ENCODE peak calls at places on chromosomes 16 and 17, in nine cellular contexts. L is fibroblast of lung, U is PC-3, Y is neural progenitor cell, J is neuronal stem cell, N is mesendoderm, M is mammary epithelial cell, P is adipocyte, I is GM23248. X is an unnamed sample.

GRCh38 chr17:50482516-50482915 is 3.9 kb downstream of the RSAD1 start:
- DNase-seq in L (peak; percentile 96), U (peak; percentile 98), Y (peak; percentile 85), J (peak; percentile 76), N (peak; percentile 96), M (peak; percentile 86), P (peak; percentile 97), I (peak; percentile 99), X (no peak)

GRCh38 chr16:85169333-85170065 is 57.2 kb upstream of the CIBAR2 start:
- DNase-seq in L (peak; percentile 62), U (no peak), Y (peak; percentile 71), J (no peak), N (peak; percentile 44), M (peak; percentile 27), P (peak; percentile 65), I (peak; percentile 70), X (no peak)

GRCh38 chr17:41527076-41528023 is 758 bp downstream of the KRT19 start:
- DNase-seq in L (no peak), U (no peak), Y (peak; percentile 64), J (peak; percentile 26), N (peak; percentile 51), M (no peak), P (peak; percentile 37), I (peak; percentile 19), X (no peak)

GRCh38 chr16:85637808-85638186 is 24.7 kb downstream of the GSE1 start:
- DNase-seq in L (no peak), U (no peak), Y (no peak), J (no peak), N (no peak), M (no peak), P (no peak), I (no peak), X (no peak)

GRCh38 chr17:14396542-14396941 is 95.7 kb downstream of the HS3ST3B1 start:
- DNase-seq in L (peak; percentile 1), U (no peak), Y (peak; percentile 43), J (no peak), N (peak; percentile 44), M (no peak), P (peak; percentile 24), I (peak; percentile 80), X (no peak)

GRCh38 chr17:27569257-27569722 is 61.7 kb upstream of the LGALS9 start:
- DNase-seq in L (no peak), U (peak; percentile 31), Y (peak; percentile 66), J (peak; percentile 18), N (peak; percentile 93), M (no peak), P (peak; percentile 31), I (peak; percentile 54), X (no peak)

GRCh38 chr16:79864032-79864780 is 263.7 kb upstream of the MAF start:
- DNase-seq in L (no peak), U (no peak), Y (no peak), J (no peak), N (no peak), M (no peak), P (no peak), I (no peak), X (no peak)

GRCh38 chr16:83624436-83625120 is 183.2 kb upstream of the HSBP1 start:
- DNase-seq in L (no peak), U (no peak), Y (no peak), J (no peak), N (no peak), M (no peak), P (no peak), I (no peak), X (no peak)

GRCh38 chr16:84266451-84266850 is 26.6 kb upstream of the KCNG4 start:
- DNase-seq in L (peak; percentile 58), U (peak; percentile 51), Y (peak; percentile 85), J (peak; percentile 70), N (peak; percentile 94), M (peak; percentile 44), P (peak; percentile 37), I (peak; percentile 62), X (no peak)

GRCh38 chr16:7422489-7422888 is 89.8 kb downstream of the RBFOX1 start:
- DNase-seq in L (no peak), U (no peak), Y (no peak), J (no peak), N (no peak), M (no peak), P (no peak), I (no peak), X (no peak)

GRCh38 chr17:30599424-30600061 is 122.3 kb downstream of the GOSR1 start:
- DNase-seq in L (no peak), U (no peak), Y (no peak), J (no peak), N (no peak), M (no peak), P (no peak), I (no peak), X (no peak)

GRCh38 chr17:50461550-50462132 is 7.0 kb downstream of the CHAD start:
- DNase-seq in L (no peak), U (no peak), Y (no peak), J (no peak), N (no peak), M (no peak), P (no peak), I (no peak), X (no peak)

GRCh38 chr16:50313596-50314483 is 47.5 kb downstream of the ADCY7 start:
- DNase-seq in L (peak; percentile 76), U (no peak), Y (no peak), J (no peak), N (peak; percentile 68), M (no peak), P (no peak), I (peak; percentile 97), X (no peak)

GRCh38 chr17:77441130-77441920 is 300.6 kb downstream of the SEC14L1 start:
- DNase-seq in L (no peak), U (no peak), Y (no peak), J (no peak), N (no peak), M (no peak), P (no peak), I (no peak), X (peak; percentile 51)

GRCh38 chr16:49600976-49601375 is 227.4 kb downstream of the C16orf78 start:
- DNase-seq in L (no peak), U (no peak), Y (no peak), J (no peak), N (no peak), M (no peak), P (no peak), I (no peak), X (no peak)

GRCh38 chr16:85878875-85879274 is 20.1 kb upstream of the IRF8 start:
- DNase-seq in L (peak; percentile 69), U (peak; percentile 34), Y (peak; percentile 22), J (no peak), N (peak; percentile 60), M (peak; percentile 57), P (peak; percentile 68), I (peak; percentile 77), X (no peak)

GRCh38 chr16:22784690-22785214 is 29.2 kb upstream of the HS3ST2 start:
- DNase-seq in L (no peak), U (no peak), Y (no peak), J (no peak), N (no peak), M (peak; percentile 50), P (no peak), I (no peak), X (no peak)
- H3K4me3 ChIP-seq in L (no peak overlapping the region), U (no peak overlapping the region), Y (no peak overlapping the region), J (no peak overlapping the region), N (no peak overlapping the region), M (no peak overlapping the region), P (no peak overlapping the region), I (no peak overlapping the region), X (no peak overlapping the region)

GRCh38 chr16:69927056-69927757 is 23.9 kb upstream of the CLEC18A start:
- DNase-seq in L (peak; percentile 87), U (no peak), Y (no peak), J (no peak), N (no peak), M (no peak), P (no peak), I (peak; percentile 77), X (no peak)
- H3K9ac ChIP-seq in L (peak overlapping the region; percentile 61), U (no peak overlapping the region), Y (no peak overlapping the region), J (no peak overlapping the region), N (no peak overlapping the region), M (no peak overlapping the region), P (peak overlapping the region; percentile 25), I (peak overlapping the region; percentile 55), X (no peak overlapping the region)

DNA sequence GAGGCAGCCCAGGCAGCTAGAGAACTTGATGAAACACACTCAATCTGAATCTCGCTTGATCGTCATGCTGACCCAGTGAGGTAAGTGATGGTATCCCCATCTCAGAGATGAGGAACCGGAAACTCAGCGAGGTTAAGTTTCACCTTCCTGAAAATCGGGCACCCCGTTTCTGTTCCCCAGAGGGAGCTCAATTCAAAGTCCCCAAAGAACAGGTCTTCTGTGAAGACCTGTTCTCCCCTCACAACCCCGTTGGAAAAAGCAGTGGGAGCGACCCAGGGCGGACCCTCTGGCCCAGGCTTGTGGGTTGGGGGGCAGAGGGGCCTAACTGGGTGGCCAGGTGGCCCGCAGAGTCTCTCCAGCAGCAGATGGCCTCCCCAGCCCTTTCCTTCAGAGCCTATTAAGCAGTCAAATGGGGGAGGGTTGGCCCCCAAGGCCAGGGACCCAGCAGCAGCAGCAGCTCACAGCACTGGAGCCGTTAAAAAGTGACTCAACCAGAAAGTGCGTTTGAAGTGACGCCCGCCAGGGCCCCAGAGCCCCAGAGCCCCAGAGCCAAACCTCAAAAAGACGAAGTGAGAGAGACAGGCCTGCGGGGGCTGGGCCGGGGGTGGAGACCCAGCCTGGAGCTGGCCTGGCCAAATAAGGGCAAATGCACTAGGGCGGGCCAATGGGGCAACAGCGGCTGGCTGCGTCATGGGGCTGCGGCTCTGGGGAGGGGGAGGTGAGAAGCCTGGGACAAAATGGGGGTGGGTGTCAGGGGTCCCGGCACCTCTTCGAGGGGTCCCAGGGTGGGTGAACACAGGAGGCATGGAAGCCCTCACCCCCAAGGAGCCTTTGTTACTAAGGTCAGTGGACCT is 9.2 kb upstream of the TSPOAP1 start:
- DNase-seq in L (peak; percentile 95), U (no peak), Y (peak; percentile 75), J (no peak), N (peak; percentile 93), M (no peak), P (peak; percentile 21), I (peak; percentile 87), X (no peak)
- H3K4me3 ChIP-seq in L (no peak overlapping the region), U (no peak overlapping the region), Y (no peak overlapping the region), J (no peak overlapping the region), N (no peak overlapping the region), M (no peak overlapping the region), P (no peak overlapping the region), I (no peak overlapping the region), X (no peak overlapping the region)

GRCh38 chr16:67442581-67443255 is 11.8 kb downstream of the HSD11B2 start:
- DNase-seq in L (no peak), U (no peak), Y (no peak), J (no peak), N (no peak), M (no peak), P (no peak), I (no peak), X (no peak)
- H3K9ac ChIP-seq in L (no peak overlapping the region), U (no peak overlapping the region), Y (no peak overlapping the region), J (peak overlapping the region; percentile 17), N (no peak overlapping the region), M (no peak overlapping the region), P (no peak overlapping the region), I (no peak overlapping the region), X (no peak overlapping the region)